ENCODE peak calls at places on chromosomes 2 and 18, in seven cellular contexts. X, D, T, A, Q, P and R are unnamed samples. For H3K9me3, the result is how much of the 10 kb centered on the place peaks cover.

GRCh38 chr18:60022671-60023276 is 123.0 kb downstream of the PMAIP1 start:
- DNase-seq in X (no peak), D (no peak), T (no peak), A (no peak), Q (no peak), P (no peak), R (no peak)

GRCh38 chr2:163753721-163754120 is 17.9 kb upstream of the FIGN start:
- DNase-seq in X (no peak), D (no peak), T (no peak), A (no peak), Q (no peak), P (no peak), R (no peak)

GRCh38 chr18:48638451-48638850 is 99.6 kb downstream of the CTIF start:
- DNase-seq in X (no peak), D (no peak), T (no peak), A (no peak), Q (no peak), P (no peak), R (no peak)

GRCh38 chr18:28152354-28152753 is 24.6 kb downstream of the CDH2 start:
- DNase-seq in X (no peak), D (no peak), T (no peak), A (no peak), Q (no peak), P (no peak), R (no peak)

GRCh38 chr2:201507725-201508124 is 56.2 kb downstream of the STRADB start:
- DNase-seq in X (no peak), D (no peak), T (no peak), A (no peak), Q (no peak), P (no peak), R (no peak)

GRCh38 chr2:197934926-197935274 is 130.5 kb downstream of the PLCL1 start:
- DNase-seq in X (no peak), D (no peak), T (no peak), A (no peak), Q (no peak), P (no peak), R (no peak)

GRCh38 chr18:79695269-79695668 is 15.7 kb downstream of the CTDP1 start:
- DNase-seq in X (no peak), D (no peak), T (no peak), A (no peak), Q (peak), P (no peak), R (no peak)

GRCh38 chr2:216363221-216363620 is 9.1 kb downstream of the MARCHF4 start:
- DNase-seq in X (no peak), D (no peak), T (no peak), A (no peak), Q (no peak), P (no peak), R (no peak)

GRCh38 chr2:64751286-64752260 is 97.9 kb upstream of the SERTAD2 start:
- DNase-seq in X (peak), D (peak), T (peak), A (peak), Q (peak), P (peak), R (peak)

GRCh38 chr2:68429311-68429826 is 37.7 kb downstream of the FBXO48 start:
- DNase-seq in X (no peak), D (no peak), T (no peak), A (no peak), Q (no peak), P (no peak), R (no peak)

GRCh38 chr18:24259869-24260662 is 121.2 kb downstream of the CABYR start:
- DNase-seq in X (no peak), D (no peak), T (no peak), A (no peak), Q (no peak), P (no peak), R (no peak)

GRCh38 chr2:29262681-29263260 is 147.6 kb downstream of the CLIP4 start:
- DNase-seq in X (no peak), D (no peak), T (no peak), A (no peak), Q (no peak), P (peak), R (no peak)

GRCh38 chr2:39179974-39180960 is 59.4 kb upstream of the SOS1 start:
- DNase-seq in X (no peak), D (no peak), T (no peak), A (no peak), Q (no peak), P (peak), R (no peak)

GRCh38 chr2:190533968-190534309 is 583 bp downstream of the NEMP2 start:
- DNase-seq in X (no peak), D (no peak), T (no peak), A (peak), Q (no peak), P (no peak), R (peak)

GRCh38 chr2:219453691-219454131 is 19.1 kb downstream of the SPEG start:
- DNase-seq in X (peak), D (peak), T (no peak), A (no peak), Q (no peak), P (peak), R (no peak)

GRCh38 chr2:98118852-98119251 is 31.9 kb downstream of the VWA3B start:
- DNase-seq in X (no peak), D (no peak), T (no peak), A (no peak), Q (no peak), P (no peak), R (no peak)

GRCh38 chr2:133710613-133711012 is 142.3 kb upstream of the NCKAP5 start:
- DNase-seq in X (no peak), D (no peak), T (no peak), A (no peak), Q (no peak), P (peak), R (no peak)

GRCh38 chr2:60439219-60439974 is 114.1 kb downstream of the BCL11A start:
- DNase-seq in X (peak), D (no peak), T (no peak), A (no peak), Q (no peak), P (peak), R (peak)

GRCh38 chr18:35131387-35132283 is 90.4 kb downstream of the MAPRE2 start:
- DNase-seq in X (no peak), D (no peak), T (no peak), A (no peak), Q (no peak), P (no peak), R (no peak)

GRCh38 chr18:75923169-75923568 is 495.7 kb upstream of the SMIM21 start:
- DNase-seq in X (peak), D (peak), T (peak), A (no peak), Q (no peak), P (no peak), R (no peak)

GRCh38 chr2:239003933-239004636 is 156.2 kb downstream of the TWIST2 start:
- DNase-seq in X (no peak), D (peak), T (no peak), A (no peak), Q (peak), P (no peak), R (no peak)

GRCh38 chr2:206198677-206199076 is 39.0 kb downstream of the EEF1B2 start:
- DNase-seq in X (no peak), D (no peak), T (no peak), A (no peak), Q (no peak), P (no peak), R (no peak)

GRCh38 chr2:47518497-47519146 is 115.7 kb downstream of the MSH2 start:
- DNase-seq in X (no peak), D (no peak), T (no peak), A (no peak), Q (no peak), P (no peak), R (no peak)

GRCh38 chr2:26767129-26767528 is 3.0 kb downstream of the SLC35F6 start:
- DNase-seq in X (no peak), D (no peak), T (no peak), A (no peak), Q (no peak), P (no peak), R (no peak)

GRCh38 chr18:25113081-25113480 is 238.9 kb downstream of the ZNF521 start:
- DNase-seq in X (no peak), D (no peak), T (no peak), A (no peak), Q (no peak), P (no peak), R (no peak)

GRCh38 chr2:29033656-29034055 is 40.7 kb downstream of the PCARE start:
- DNase-seq in X (no peak), D (no peak), T (peak), A (no peak), Q (no peak), P (no peak), R (no peak)

GRCh38 chr2:196187898-196188458 is 16.6 kb upstream of the STK17B start:
- DNase-seq in X (no peak), D (no peak), T (no peak), A (no peak), Q (no peak), P (no peak), R (no peak)

GRCh38 chr18:11886629-11887028 is 21.5 kb downstream of the MPPE1 start:
- DNase-seq in X (no peak), D (no peak), T (no peak), A (no peak), Q (no peak), P (no peak), R (no peak)

GRCh38 chr2:46094689-46095088 is 202.5 kb upstream of the EPAS1 start:
- DNase-seq in X (no peak), D (no peak), T (no peak), A (no peak), Q (no peak), P (no peak), R (no peak)

GRCh38 chr2:31335921-31336570 is 78.5 kb downstream of the XDH start:
- DNase-seq in X (no peak), D (no peak), T (no peak), A (no peak), Q (no peak), P (peak), R (no peak)

GRCh38 chr18:77131100-77131651 is 1.4 kb downstream of the MBP start:
- DNase-seq in X (peak), D (peak), T (no peak), A (no peak), Q (no peak), P (no peak), R (peak)
- H3K9me3 ChIP-seq in X (under half), D (under half), T (under half), A (under half), Q (under half), P (under half), R (under half)

GRCh38 chr18:37156330-37156942 is 327.5 kb downstream of the KIAA1328 start:
- DNase-seq in X (no peak), D (no peak), T (no peak), A (no peak), Q (no peak), P (no peak), R (no peak)
- TF ChIP-seq EP300 in X (no peak), D (no peak), T (no peak), A (no peak), Q (no peak), P (no peak), R (no peak)

DNA sequence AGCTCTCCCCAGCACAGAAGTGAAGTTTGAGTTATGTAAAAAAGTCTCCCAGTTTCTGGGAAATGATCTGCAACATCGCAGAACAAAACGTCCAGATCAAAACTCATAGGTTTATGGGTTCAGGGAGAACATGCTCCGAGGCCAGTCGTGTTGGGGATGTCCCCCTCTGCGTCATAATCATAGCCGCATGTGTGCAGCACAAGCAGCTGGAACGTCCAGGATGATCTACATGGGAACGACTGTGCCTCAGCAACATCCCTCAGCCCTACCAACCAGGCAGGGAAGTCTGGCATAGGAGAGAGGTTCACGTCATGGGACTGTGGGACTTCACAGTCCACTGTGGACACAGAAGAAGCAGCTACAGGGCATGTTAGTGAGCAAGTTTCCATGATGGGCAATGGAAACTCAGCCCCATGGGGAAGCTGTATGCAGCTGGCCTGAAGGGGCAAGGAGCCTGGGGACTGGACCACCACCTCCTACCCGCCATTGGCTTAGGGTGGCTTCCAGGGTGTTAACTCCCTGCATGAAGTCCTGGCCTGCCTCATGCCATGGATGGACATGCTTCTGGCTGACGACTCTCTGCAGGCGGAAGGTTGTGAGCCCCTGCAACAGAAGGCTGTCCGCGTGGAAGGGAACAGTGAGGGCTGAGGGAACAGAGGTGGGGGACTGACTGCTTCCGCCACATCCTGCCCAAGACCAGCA is 96.9 kb downstream of the COPS8 start:
- DNase-seq in X (peak), D (no peak), T (no peak), A (no peak), Q (no peak), P (no peak), R (no peak)
- H3K27ac ChIP-seq in X (no peak), D (peak), T (peak), A (no peak), Q (peak), P (no peak), R (no peak)

GRCh38 chr2:166067204-166067603 is 60.6 kb downstream of the SCN1A start:
- DNase-seq in X (no peak), D (no peak), T (no peak), A (no peak), Q (no peak), P (no peak), R (no peak)

GRCh38 chr2:166070231-166070630 is 57.6 kb downstream of the SCN1A start:
- DNase-seq in X (no peak), D (no peak), T (no peak), A (no peak), Q (no peak), P (no peak), R (no peak)

GRCh38 chr2:166074430-166074829 is 53.4 kb downstream of the SCN1A start:
- DNase-seq in X (no peak), D (no peak), T (no peak), A (no peak), Q (no peak), P (peak), R (no peak)

GRCh38 chr2:166074011-166074410 is 53.8 kb downstream of the SCN1A start:
- DNase-seq in X (no peak), D (no peak), T (no peak), A (no peak), Q (no peak), P (no peak), R (no peak)

GRCh38 chr2:166068981-166069380 is 58.8 kb downstream of the SCN1A start:
- DNase-seq in X (no peak), D (no peak), T (no peak), A (no peak), Q (no peak), P (no peak), R (no peak)
- H3K9me3 ChIP-seq in X (under half), D (under half), T (under half), A (under half), Q (under half), P (under half), R (under half)

GRCh38 chr2:10638093-10638492 is 51.7 kb downstream of the NOL10 start:
- DNase-seq in X (no peak), D (no peak), T (no peak), A (no peak), Q (no peak), P (no peak), R (no peak)

GRCh38 chr2:10634495-10634894 is 55.3 kb downstream of the NOL10 start:
- DNase-seq in X (no peak), D (no peak), T (no peak), A (peak), Q (no peak), P (no peak), R (no peak)

GRCh38 chr2:10632230-10632629 is 57.5 kb downstream of the NOL10 start:
- DNase-seq in X (no peak), D (no peak), T (no peak), A (no peak), Q (no peak), P (no peak), R (no peak)

GRCh38 chr2:10631405-10631804 is 58.4 kb downstream of the NOL10 start:
- DNase-seq in X (no peak), D (no peak), T (no peak), A (no peak), Q (no peak), P (no peak), R (no peak)

DNA sequence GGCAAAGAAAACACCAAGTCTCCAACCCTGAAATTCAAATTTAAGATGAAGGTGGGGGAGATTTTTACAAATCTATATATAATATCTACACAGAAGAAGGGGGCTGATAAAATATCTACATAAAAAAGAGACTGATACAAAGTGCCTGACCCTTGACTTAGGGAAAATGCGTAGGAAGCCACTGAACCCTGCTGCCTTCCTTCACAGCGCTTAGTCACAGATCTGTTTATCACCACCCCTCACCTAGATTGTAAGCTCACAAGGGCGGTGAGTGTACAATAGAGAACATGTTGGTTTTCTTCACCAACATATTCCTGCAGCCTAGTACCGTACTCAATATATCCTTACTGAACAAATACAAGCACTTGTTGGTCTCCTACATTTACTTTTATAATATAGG is 54.3 kb downstream of the NOL10 start:
- DNase-seq in X (no peak), D (no peak), T (no peak), A (no peak), Q (no peak), P (no peak), R (no peak)
- TF ChIP-seq EP300 in X (no peak), D (no peak), T (no peak), A (no peak), Q (no peak), P (no peak), R (no peak)

GRCh38 chr2:127413200-127413599 is 5.0 kb upstream of the PROC start:
- DNase-seq in X (no peak), D (no peak), T (no peak), A (no peak), Q (no peak), P (no peak), R (no peak)
- H3K27ac ChIP-seq in X (no peak), D (no peak), T (peak), A (peak), Q (no peak), P (no peak), R (no peak)